ENCODE peak calls at places on chromosomes 4 and X, in nine cellular contexts. F, X, G, Q, I, D, P, B and N are unnamed samples.
A peak's percentile ranks its signal among the peaks of the same experiment; 100 is the strongest.

GRCh38 chrX:10952619-10953018 is 158.5 kb upstream of the HCCS start:
- DNase-seq in D (no peak), G (no peak), Q (no peak), F (no peak), I (no peak), X (no peak), P (no peak), B (no peak), N (no peak)

GRCh38 chr4:80495847-80496246 is 160.3 kb downstream of the CFAP299 start:
- DNase-seq in F (no peak), G (no peak), X (no peak), I (peak; percentile 20), P (no peak), D (no peak), Q (no peak), B (no peak), N (no peak)

GRCh38 chr4:139875456-139875855 is 209.8 kb downstream of the MGST2 start:
- DNase-seq in P (no peak), Q (no peak), X (no peak), D (no peak), G (no peak), I (peak; percentile 20), F (peak; percentile 92), B (no peak), N (no peak)

GRCh38 chr4:62495039-62495438 is 1294.9 kb downstream of the ADGRL3 start:
- DNase-seq in P (no peak), F (no peak), G (no peak), D (no peak), B (no peak), Q (no peak), I (no peak), X (no peak), N (no peak)

GRCh38 chrX:15349046-15349445 is 13.7 kb upstream of the PIGA start:
- DNase-seq in B (peak; percentile 0), G (peak; percentile 46), I (no peak), Q (peak; percentile 62), D (peak; percentile 83), X (peak; percentile 70), F (peak; percentile 31), P (peak; percentile 30), N (peak; percentile 44)

GRCh38 chr4:127214001-127214400 is 418.8 kb upstream of the INTU start:
- DNase-seq in X (no peak), F (no peak), Q (peak; percentile 36), D (no peak), P (no peak), B (no peak), I (no peak), G (no peak), N (peak; percentile 16)

GRCh38 chr4:2933566-2934076 is 29.6 kb downstream of the NOP14 start:
- DNase-seq in X (peak; percentile 55), I (no peak), F (no peak), G (no peak), P (peak; percentile 50), B (no peak), Q (no peak), D (no peak), N (no peak)

GRCh38 chr4:53784112-53784511 is 192.8 kb upstream of the LNX1 start:
- DNase-seq in P (no peak), D (no peak), B (no peak), F (no peak), I (no peak), X (no peak), G (no peak), Q (no peak), N (no peak)

GRCh38 chr4:118772149-118773081 is 63.5 kb downstream of the SEC24D start:
- DNase-seq in B (peak; percentile 37), F (peak; percentile 28), D (peak; percentile 42), I (no peak), X (peak; percentile 72), P (peak; percentile 37), G (peak; percentile 30), Q (peak; percentile 63), N (peak; percentile 27)

GRCh38 chr4:145716200-145716599 is 36.3 kb downstream of the C4orf51 start:
- DNase-seq in Q (peak; percentile 18), B (no peak), F (no peak), D (no peak), I (no peak), X (peak; percentile 66), P (peak; percentile 46), G (no peak), N (no peak)

GRCh38 chr4:76993787-76994641 is 44.5 kb downstream of the SEPTIN11 start:
- DNase-seq in P (no peak), G (no peak), X (no peak), D (peak; percentile 37), F (no peak), Q (no peak), B (no peak), I (no peak), N (no peak)